ENCODE peak calls at places on chromosomes 13 and 19, in five cellular contexts. H is GM12865, C is psoas muscle, W is heart left ventricle, I is SK-N-SH. Y is an unnamed sample.

GRCh38 chr19:33212024-33212772 is 13.5 kb downstream of the SLC7A10 start:
- DNase-seq in H (no peak), C (no peak), W (no peak), I (peak; percentile 29), Y (no peak)

GRCh38 chr13:31890946-31891345 is 140.6 kb upstream of the FRY start:
- DNase-seq in H (no peak), C (no peak), W (no peak), I (no peak), Y (no peak)

GRCh38 chr19:54310543-54310942 is 2.4 kb downstream of the LILRA5 start:
- DNase-seq in H (no peak), C (no peak), W (no peak), I (no peak), Y (no peak)

GRCh38 chr13:100298691-100299090 is 209.8 kb downstream of the PCCA start:
- DNase-seq in H (no peak), C (no peak), W (no peak), I (no peak), Y (no peak)

GRCh38 chr13:99656092-99656745 is 154.9 kb downstream of the TM9SF2 start:
- DNase-seq in H (peak; percentile 83), C (peak; percentile 64), W (peak; percentile 75), I (peak; percentile 79), Y (peak; percentile 72)

GRCh38 chr19:33830264-33830663 is 33.6 kb downstream of the KCTD15 start:
- DNase-seq in H (peak; percentile 14), C (no peak), W (no peak), I (no peak), Y (no peak)

GRCh38 chr13:70394149-70394548 is 285.9 kb upstream of the KLHL1 start:
- DNase-seq in H (no peak), C (no peak), W (no peak), I (no peak), Y (no peak)

GRCh38 chr13:102699419-102699961 is 4.6 kb upstream of the METTL21C start:
- DNase-seq in H (no peak), C (no peak), W (no peak), I (no peak), Y (no peak)

GRCh38 chr13:95615539-95615938 is 29.0 kb downstream of the DZIP1 start:
- DNase-seq in H (no peak), C (no peak), W (no peak), I (no peak), Y (no peak)

GRCh38 chr19:18002347-18002850 is 5.6 kb upstream of the ARRDC2 start:
- DNase-seq in H (peak; percentile 45), C (peak; percentile 45), W (peak; percentile 64), I (peak; percentile 27), Y (no peak)

DNA sequence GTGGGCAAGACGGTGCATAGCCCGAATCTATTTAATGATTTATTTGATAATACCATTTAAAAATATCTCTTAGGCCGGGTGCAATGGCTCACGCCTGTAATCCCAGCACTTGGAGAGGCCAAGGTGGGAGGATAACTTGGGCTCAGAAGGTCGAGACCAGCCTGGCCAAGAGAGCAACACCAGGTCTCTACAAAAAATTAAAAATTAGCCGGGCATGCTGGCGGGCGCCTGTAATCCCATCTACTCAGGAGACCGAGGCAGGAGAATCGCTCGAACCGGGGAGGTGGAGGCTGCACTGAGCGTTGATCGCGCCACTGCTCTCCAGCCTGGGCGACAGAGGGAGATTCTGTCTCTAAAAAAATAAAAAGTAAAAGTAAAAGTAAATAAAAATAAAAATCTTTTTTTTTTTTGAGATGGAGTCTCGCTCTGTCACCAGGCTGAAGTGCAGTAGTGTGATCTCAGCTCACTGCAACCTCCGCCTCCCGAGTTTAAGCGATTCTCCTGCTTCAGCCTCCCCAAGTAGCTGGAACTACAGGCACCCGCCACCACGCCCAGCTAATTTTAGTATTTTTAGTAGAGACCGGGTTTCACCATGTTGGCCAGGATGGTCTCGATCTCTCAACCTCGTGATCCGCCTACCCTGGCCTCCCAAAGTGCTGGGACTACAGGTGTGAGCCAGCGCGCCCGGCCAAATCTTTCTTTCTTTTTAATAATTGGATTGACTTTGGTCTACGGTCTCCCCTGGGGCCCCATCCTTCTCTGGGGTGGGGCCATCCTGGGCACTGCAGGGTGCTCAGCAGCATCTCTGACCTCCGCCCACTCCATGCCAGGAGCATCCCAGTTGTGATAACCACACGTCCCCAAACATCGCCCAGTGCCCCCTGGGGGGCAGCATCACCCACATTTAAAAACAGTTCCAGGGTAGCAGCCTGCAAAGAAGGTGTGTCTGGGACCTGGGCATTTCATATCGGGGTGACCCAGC is 90.7 kb downstream of the GNG7 start:
- DNase-seq in H (no peak), C (no peak), W (no peak), I (no peak), Y (no peak)
- TF ChIP-seq CTCF in H (peak; percentile 5), C (no peak), W (no peak), I (peak; percentile 16), Y (peak; percentile 50)

DNA sequence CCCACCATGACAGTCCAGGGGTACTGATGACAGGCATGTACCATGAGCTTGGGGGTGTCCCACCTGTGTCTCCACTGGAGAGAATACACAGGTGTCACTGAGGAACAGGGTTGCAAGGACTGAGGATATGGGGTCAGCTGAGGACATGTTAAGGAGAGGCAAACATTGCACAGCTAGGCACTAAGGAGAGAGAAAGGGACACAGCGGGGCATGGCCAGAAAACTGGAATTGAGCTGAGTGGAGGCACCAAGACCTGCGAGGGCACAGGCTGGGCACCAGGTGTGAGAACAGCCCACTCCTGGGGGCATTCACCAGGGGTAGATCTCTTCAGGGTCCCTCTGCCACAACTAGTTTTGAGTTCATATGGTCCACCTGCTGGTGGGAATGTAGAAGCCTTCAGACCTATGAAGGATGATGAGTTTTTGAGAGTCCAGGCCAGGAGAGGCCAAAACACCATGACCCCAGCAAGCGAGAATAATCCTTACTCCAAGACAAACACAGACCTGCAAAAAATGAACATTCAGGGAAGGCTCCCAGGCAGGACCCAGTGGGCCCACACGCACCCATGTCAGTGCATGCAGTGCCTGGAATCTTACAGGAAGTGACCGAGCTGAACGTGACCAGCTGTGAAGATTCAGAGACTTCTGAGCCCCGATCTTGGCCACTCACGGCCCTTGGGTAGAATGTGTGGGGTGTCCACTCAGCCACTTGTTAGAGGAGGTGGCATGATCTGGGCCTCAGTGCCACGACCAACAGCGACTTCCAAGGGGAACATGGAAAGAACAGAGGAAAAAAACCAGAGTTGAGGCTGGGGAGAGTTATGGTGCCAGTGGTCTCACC is 1.4 kb upstream of the ZNF584 start:
- DNase-seq in H (no peak), C (no peak), W (no peak), I (no peak), Y (no peak)
- TF ChIP-seq CTCF in H (peak; percentile 29), C (peak; percentile 37), W (no peak), I (peak; percentile 54), Y (peak; percentile 18)

GRCh38 chr19:40420766-40421467 is 4.9 kb downstream of the SERTAD1 start:
- DNase-seq in H (peak; percentile 89), C (peak; percentile 97), W (peak; percentile 95), I (peak; percentile 91), Y (peak; percentile 93)

GRCh38 chr19:40419780-40420179 is 6.0 kb downstream of the SERTAD1 start:
- DNase-seq in H (no peak), C (no peak), W (no peak), I (no peak), Y (no peak)

GRCh38 chr19:40421468-40421778 is 4.4 kb downstream of the SERTAD1 start:
- DNase-seq in H (no peak), C (no peak), W (no peak), I (no peak), Y (no peak)

GRCh38 chr19:40419066-40419612 is 6.0 kb upstream of the PRX start:
- DNase-seq in H (peak; percentile 29), C (no peak), W (no peak), I (no peak), Y (no peak)

DNA sequence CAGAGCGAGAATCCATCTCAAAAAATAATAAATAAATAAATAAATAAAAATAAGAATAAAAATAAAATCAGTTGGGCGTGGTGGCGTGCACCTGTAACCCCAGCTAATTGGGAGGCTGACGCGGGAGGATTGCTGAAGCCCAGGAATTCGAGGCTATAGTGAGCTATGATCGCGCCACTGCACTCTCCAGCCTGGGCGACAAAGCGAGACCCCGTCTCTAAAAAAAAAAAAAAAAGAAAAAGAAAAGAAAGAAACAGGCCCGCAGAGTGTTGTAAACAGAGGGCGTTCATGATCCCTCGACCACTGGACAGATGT is 5.4 kb downstream of the SERTAD1 start:
- DNase-seq in H (no peak), C (no peak), W (no peak), I (no peak), Y (no peak)
- TF ChIP-seq CTCF in H (no peak), C (no peak), W (no peak), I (no peak), Y (no peak)

GRCh38 chr19:11025445-11025844 is 63.8 kb upstream of the LDLR start:
- DNase-seq in H (no peak), C (no peak), W (no peak), I (no peak), Y (no peak)
- TF ChIP-seq CTCF in H (no peak), C (no peak), W (no peak), I (no peak), Y (no peak)

DNA sequence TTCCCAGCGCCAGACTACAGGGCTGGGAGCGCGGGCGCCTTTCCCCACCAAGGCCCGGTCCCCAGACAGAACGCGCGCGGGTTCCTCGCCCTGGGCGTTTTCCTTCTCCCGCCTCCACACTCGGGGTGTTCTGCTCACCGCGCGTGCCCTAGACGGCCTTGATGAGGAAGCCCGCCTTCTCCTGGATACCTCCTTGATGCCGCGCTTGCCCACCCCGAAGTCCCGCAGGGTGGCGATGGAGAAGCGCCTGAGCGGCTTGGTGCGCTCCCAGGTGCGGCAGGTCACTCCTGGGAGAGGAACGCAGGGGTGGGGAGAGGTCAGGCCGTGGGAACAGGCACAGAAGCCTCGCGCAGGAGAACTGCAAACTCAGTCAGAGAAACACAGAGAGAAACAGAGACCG is 34.8 kb downstream of the CYP2B6 start:
- DNase-seq in H (no peak), C (no peak), W (no peak), I (no peak), Y (no peak)
- TF ChIP-seq CTCF in H (no peak), C (no peak), W (no peak), I (no peak), Y (no peak)